ENCODE peak calls at places on chromosomes 3 and 15, in ten cellular contexts. One of them, this sample, is unnamed.

GRCh38 chr3:54304867-54305266 is 182.5 kb downstream of the CACNA2D3 start:
- DNase-seq in thoracic aorta: no peak
- DNase-seq in psoas muscle: no peak
- DNase-seq in heart right ventricle: no peak
- DNase-seq in bronchial epithelial cell: no peak
- DNase-seq in progenitor cell of endocrine pancreas: no peak
- DNase-seq in dorsolateral prefrontal cortex: no peak
- DNase-seq in BE2C: no peak
- DNase-seq in neural progenitor cell: no peak
- DNase-seq in GM12865: no peak
- DNase-seq in this sample: no peak

GRCh38 chr3:134250717-134251220 is at the start of gene RYK:
- DNase-seq in BE2C: peak; percentile 89
- DNase-seq in heart right ventricle: peak; percentile 74
- DNase-seq in psoas muscle: peak; percentile 90
- DNase-seq in bronchial epithelial cell: peak; percentile 50
- DNase-seq in neural progenitor cell: peak; percentile 91
- DNase-seq in progenitor cell of endocrine pancreas: peak; percentile 80
- DNase-seq in GM12865: peak; percentile 83
- DNase-seq in thoracic aorta: peak; percentile 17
- DNase-seq in dorsolateral prefrontal cortex: peak; percentile 76
- DNase-seq in this sample: peak; percentile 70

GRCh38 chr3:23406576-23406975 is 203.4 kb downstream of the UBE2E2 start:
- DNase-seq in neural progenitor cell: no peak
- DNase-seq in heart right ventricle: no peak
- DNase-seq in bronchial epithelial cell: peak; percentile 42
- DNase-seq in BE2C: no peak
- DNase-seq in dorsolateral prefrontal cortex: no peak
- DNase-seq in GM12865: no peak
- DNase-seq in psoas muscle: no peak
- DNase-seq in thoracic aorta: no peak
- DNase-seq in progenitor cell of endocrine pancreas: no peak
- DNase-seq in this sample: no peak

GRCh38 chr3:142888099-142888483 is 792 bp downstream of the PCOLCE2 start:
- DNase-seq in thoracic aorta: no peak
- DNase-seq in neural progenitor cell: no peak
- DNase-seq in BE2C: peak; percentile 86
- DNase-seq in dorsolateral prefrontal cortex: no peak
- DNase-seq in heart right ventricle: peak; percentile 44
- DNase-seq in bronchial epithelial cell: peak; percentile 6
- DNase-seq in progenitor cell of endocrine pancreas: no peak
- DNase-seq in GM12865: no peak
- DNase-seq in psoas muscle: peak; percentile 56
- DNase-seq in this sample: no peak

GRCh38 chr3:27472166-27472565 is 12.0 kb downstream of the SLC4A7 start:
- DNase-seq in bronchial epithelial cell: no peak
- DNase-seq in neural progenitor cell: no peak
- DNase-seq in BE2C: no peak
- DNase-seq in GM12865: no peak
- DNase-seq in psoas muscle: no peak
- DNase-seq in thoracic aorta: no peak
- DNase-seq in heart right ventricle: no peak
- DNase-seq in dorsolateral prefrontal cortex: no peak
- DNase-seq in progenitor cell of endocrine pancreas: no peak
- DNase-seq in this sample: no peak

GRCh38 chr3:171192176-171192854 is 165.8 kb upstream of the SLC2A2 start:
- DNase-seq in GM12865: no peak
- DNase-seq in dorsolateral prefrontal cortex: no peak
- DNase-seq in thoracic aorta: no peak
- DNase-seq in neural progenitor cell: no peak
- DNase-seq in bronchial epithelial cell: peak; percentile 71
- DNase-seq in heart right ventricle: no peak
- DNase-seq in psoas muscle: no peak
- DNase-seq in progenitor cell of endocrine pancreas: no peak
- DNase-seq in BE2C: peak; percentile 55
- DNase-seq in this sample: no peak

GRCh38 chr3:129001101-129001816 is at the start of gene EFCC1:
- DNase-seq in psoas muscle: peak; percentile 85
- DNase-seq in BE2C: no peak
- DNase-seq in bronchial epithelial cell: no peak
- DNase-seq in thoracic aorta: no peak
- DNase-seq in GM12865: no peak
- DNase-seq in heart right ventricle: peak; percentile 87
- DNase-seq in dorsolateral prefrontal cortex: no peak
- DNase-seq in neural progenitor cell: peak; percentile 92
- DNase-seq in progenitor cell of endocrine pancreas: peak; percentile 40
- DNase-seq in this sample: no peak

GRCh38 chr15:75200765-75201608 is 695 bp upstream of the C15orf39 start:
- DNase-seq in progenitor cell of endocrine pancreas: peak; percentile 44
- DNase-seq in dorsolateral prefrontal cortex: no peak
- DNase-seq in GM12865: peak; percentile 85
- DNase-seq in BE2C: no peak
- DNase-seq in heart right ventricle: peak; percentile 28
- DNase-seq in psoas muscle: no peak
- DNase-seq in neural progenitor cell: peak; percentile 38
- DNase-seq in thoracic aorta: no peak
- DNase-seq in bronchial epithelial cell: peak; percentile 90
- DNase-seq in this sample: peak; percentile 56

GRCh38 chr15:90819850-90820249 is 48.5 kb upstream of the FURIN start:
- DNase-seq in thoracic aorta: no peak
- DNase-seq in progenitor cell of endocrine pancreas: no peak
- DNase-seq in dorsolateral prefrontal cortex: no peak
- DNase-seq in neural progenitor cell: no peak
- DNase-seq in heart right ventricle: no peak
- DNase-seq in BE2C: no peak
- DNase-seq in GM12865: no peak
- DNase-seq in psoas muscle: no peak
- DNase-seq in bronchial epithelial cell: no peak
- DNase-seq in this sample: no peak

GRCh38 chr15:41984622-41985021 is 12.3 kb upstream of the EHD4 start:
- DNase-seq in BE2C: no peak
- DNase-seq in dorsolateral prefrontal cortex: no peak
- DNase-seq in neural progenitor cell: no peak
- DNase-seq in thoracic aorta: no peak
- DNase-seq in progenitor cell of endocrine pancreas: no peak
- DNase-seq in bronchial epithelial cell: no peak
- DNase-seq in heart right ventricle: no peak
- DNase-seq in GM12865: no peak
- DNase-seq in psoas muscle: peak; percentile 6
- DNase-seq in this sample: no peak

GRCh38 chr3:40588406-40588805 is 63.6 kb downstream of the ZNF621 start:
- DNase-seq in BE2C: no peak
- DNase-seq in GM12865: peak; percentile 18
- DNase-seq in progenitor cell of endocrine pancreas: no peak
- DNase-seq in thoracic aorta: no peak
- DNase-seq in dorsolateral prefrontal cortex: no peak
- DNase-seq in heart right ventricle: no peak
- DNase-seq in neural progenitor cell: peak; percentile 7
- DNase-seq in psoas muscle: no peak
- DNase-seq in bronchial epithelial cell: peak; percentile 48
- DNase-seq in this sample: no peak

GRCh38 chr3:79985866-79986265 is 218.1 kb upstream of the ROBO1 start:
- DNase-seq in BE2C: no peak
- DNase-seq in progenitor cell of endocrine pancreas: no peak
- DNase-seq in heart right ventricle: no peak
- DNase-seq in bronchial epithelial cell: no peak
- DNase-seq in GM12865: no peak
- DNase-seq in psoas muscle: no peak
- DNase-seq in dorsolateral prefrontal cortex: no peak
- DNase-seq in neural progenitor cell: no peak
- DNase-seq in thoracic aorta: no peak
- DNase-seq in this sample: no peak

DNA sequence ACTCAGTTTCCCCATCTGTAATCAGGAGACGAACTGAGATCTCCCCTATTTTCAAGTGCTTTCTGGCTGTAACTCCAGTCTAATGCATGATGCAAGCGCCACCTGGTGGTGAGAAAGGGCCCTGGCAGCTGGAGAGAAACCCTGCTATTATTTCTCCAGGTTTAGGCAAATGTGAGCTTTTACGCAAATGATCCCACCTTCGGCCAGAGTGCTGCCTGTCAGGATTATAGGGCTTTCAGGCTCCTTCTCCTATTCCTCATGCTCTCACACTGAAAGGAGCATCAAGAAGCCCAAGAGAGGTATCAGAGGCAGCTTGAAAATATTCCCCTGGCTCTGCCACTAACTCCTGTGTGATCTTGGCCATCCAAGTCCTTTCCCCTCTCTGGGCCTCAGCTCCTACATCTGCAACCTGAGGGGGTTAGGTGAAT is 93.9 kb upstream of the RASGRF1 start:
- DNase-seq in thoracic aorta: peak; percentile 27
- DNase-seq in dorsolateral prefrontal cortex: peak; percentile 86
- DNase-seq in bronchial epithelial cell: peak; percentile 37
- DNase-seq in heart right ventricle: peak; percentile 75
- DNase-seq in GM12865: peak; percentile 74
- DNase-seq in psoas muscle: peak; percentile 81
- DNase-seq in progenitor cell of endocrine pancreas: peak; percentile 60
- DNase-seq in BE2C: peak; percentile 78
- DNase-seq in neural progenitor cell: peak; percentile 89
- DNase-seq in this sample: peak; percentile 68
- TF ChIP-seq CTCF in thoracic aorta: peak; percentile 96
- TF ChIP-seq CTCF in dorsolateral prefrontal cortex: peak; percentile 97
- TF ChIP-seq CTCF in bronchial epithelial cell: peak; percentile 94
- TF ChIP-seq CTCF in heart right ventricle: peak; percentile 89
- TF ChIP-seq CTCF in GM12865: peak; percentile 95
- TF ChIP-seq CTCF in psoas muscle: peak; percentile 99
- TF ChIP-seq CTCF in progenitor cell of endocrine pancreas: peak; percentile 98
- TF ChIP-seq CTCF in BE2C: peak; percentile 99
- TF ChIP-seq CTCF in neural progenitor cell: peak; percentile 100
- TF ChIP-seq CTCF in this sample: peak; percentile 97

GRCh38 chr3:35524851-35525250 is 114.5 kb upstream of the ARPP21 start:
- DNase-seq in dorsolateral prefrontal cortex: no peak
- DNase-seq in progenitor cell of endocrine pancreas: no peak
- DNase-seq in bronchial epithelial cell: no peak
- DNase-seq in heart right ventricle: no peak
- DNase-seq in GM12865: no peak
- DNase-seq in neural progenitor cell: no peak
- DNase-seq in thoracic aorta: no peak
- DNase-seq in BE2C: no peak
- DNase-seq in psoas muscle: no peak
- DNase-seq in this sample: no peak

GRCh38 chr3:35523838-35524237 is 115.5 kb upstream of the ARPP21 start:
- DNase-seq in GM12865: no peak
- DNase-seq in thoracic aorta: no peak
- DNase-seq in progenitor cell of endocrine pancreas: no peak
- DNase-seq in heart right ventricle: no peak
- DNase-seq in psoas muscle: no peak
- DNase-seq in dorsolateral prefrontal cortex: no peak
- DNase-seq in neural progenitor cell: no peak
- DNase-seq in BE2C: no peak
- DNase-seq in bronchial epithelial cell: peak; percentile 4
- DNase-seq in this sample: no peak

GRCh38 chr3:35528728-35529127 is 110.6 kb upstream of the ARPP21 start:
- DNase-seq in psoas muscle: no peak
- DNase-seq in dorsolateral prefrontal cortex: no peak
- DNase-seq in thoracic aorta: no peak
- DNase-seq in BE2C: no peak
- DNase-seq in neural progenitor cell: no peak
- DNase-seq in heart right ventricle: no peak
- DNase-seq in progenitor cell of endocrine pancreas: no peak
- DNase-seq in GM12865: no peak
- DNase-seq in bronchial epithelial cell: no peak
- DNase-seq in this sample: peak; percentile 80

GRCh38 chr3:35529337-35529736 is 110.0 kb upstream of the ARPP21 start:
- DNase-seq in heart right ventricle: no peak
- DNase-seq in BE2C: no peak
- DNase-seq in neural progenitor cell: no peak
- DNase-seq in progenitor cell of endocrine pancreas: no peak
- DNase-seq in thoracic aorta: no peak
- DNase-seq in GM12865: no peak
- DNase-seq in bronchial epithelial cell: no peak
- DNase-seq in psoas muscle: no peak
- DNase-seq in dorsolateral prefrontal cortex: no peak
- DNase-seq in this sample: no peak
- TF ChIP-seq CTCF in heart right ventricle: no peak
- TF ChIP-seq CTCF in BE2C: no peak
- TF ChIP-seq CTCF in neural progenitor cell: no peak
- TF ChIP-seq CTCF in progenitor cell of endocrine pancreas: no peak
- TF ChIP-seq CTCF in thoracic aorta: no peak
- TF ChIP-seq CTCF in GM12865: no peak
- TF ChIP-seq CTCF in bronchial epithelial cell: no peak
- TF ChIP-seq CTCF in psoas muscle: no peak
- TF ChIP-seq CTCF in dorsolateral prefrontal cortex: no peak
- TF ChIP-seq CTCF in this sample: no peak

GRCh38 chr3:158773845-158774542 is 27.9 kb upstream of the MFSD1 start:
- DNase-seq in progenitor cell of endocrine pancreas: no peak
- DNase-seq in thoracic aorta: no peak
- DNase-seq in heart right ventricle: no peak
- DNase-seq in bronchial epithelial cell: no peak
- DNase-seq in neural progenitor cell: no peak
- DNase-seq in GM12865: no peak
- DNase-seq in BE2C: no peak
- DNase-seq in psoas muscle: no peak
- DNase-seq in dorsolateral prefrontal cortex: no peak
- DNase-seq in this sample: no peak
- TF ChIP-seq CTCF in progenitor cell of endocrine pancreas: no peak
- TF ChIP-seq CTCF in thoracic aorta: no peak
- TF ChIP-seq CTCF in heart right ventricle: no peak
- TF ChIP-seq CTCF in bronchial epithelial cell: no peak
- TF ChIP-seq CTCF in neural progenitor cell: no peak
- TF ChIP-seq CTCF in GM12865: no peak
- TF ChIP-seq CTCF in BE2C: no peak
- TF ChIP-seq CTCF in psoas muscle: no peak
- TF ChIP-seq CTCF in dorsolateral prefrontal cortex: no peak
- TF ChIP-seq CTCF in this sample: peak; percentile 11

DNA sequence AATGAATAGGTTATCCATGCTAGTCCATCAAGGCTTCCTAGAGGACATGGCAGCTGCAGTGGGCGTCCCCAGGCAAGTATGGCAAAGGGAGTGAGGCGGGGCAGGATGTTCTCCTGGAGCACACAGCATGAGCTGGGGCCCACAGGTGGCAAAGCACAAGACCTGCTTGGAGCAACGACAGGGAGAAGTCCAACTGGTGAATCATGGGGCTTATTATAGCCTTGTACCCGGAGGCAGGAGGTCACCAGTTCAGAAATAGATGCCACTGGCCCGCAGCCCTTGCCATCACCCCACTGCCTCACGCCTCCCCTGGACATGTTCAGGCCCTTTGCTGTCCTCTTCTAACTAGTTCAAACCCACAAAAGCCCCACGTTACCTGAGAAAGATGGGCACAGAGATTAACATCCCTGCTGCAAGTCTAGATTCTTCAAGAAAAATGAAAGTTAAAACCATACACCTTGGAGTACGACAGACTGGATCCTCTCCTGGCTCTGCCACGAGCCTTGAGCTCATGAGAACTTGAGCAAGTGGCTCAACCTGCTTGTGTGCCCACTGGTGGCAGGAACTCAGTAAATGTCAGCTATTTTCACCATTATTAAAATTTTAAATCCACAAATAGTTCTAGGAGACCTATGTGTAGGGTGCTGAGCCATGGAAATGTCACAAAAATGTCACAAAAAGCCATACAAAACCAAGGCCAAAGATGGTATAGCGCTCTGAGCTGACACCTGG is 1.8 kb upstream of the SRGAP3 start:
- DNase-seq in neural progenitor cell: no peak
- DNase-seq in bronchial epithelial cell: peak; percentile 32
- DNase-seq in heart right ventricle: peak; percentile 77
- DNase-seq in GM12865: no peak
- DNase-seq in dorsolateral prefrontal cortex: no peak
- DNase-seq in psoas muscle: peak; percentile 91
- DNase-seq in thoracic aorta: no peak
- DNase-seq in progenitor cell of endocrine pancreas: no peak
- DNase-seq in BE2C: no peak
- DNase-seq in this sample: no peak
- TF ChIP-seq CTCF in neural progenitor cell: no peak
- TF ChIP-seq CTCF in bronchial epithelial cell: peak; percentile 20
- TF ChIP-seq CTCF in heart right ventricle: no peak
- TF ChIP-seq CTCF in GM12865: no peak
- TF ChIP-seq CTCF in dorsolateral prefrontal cortex: no peak
- TF ChIP-seq CTCF in psoas muscle: peak; percentile 31
- TF ChIP-seq CTCF in thoracic aorta: no peak
- TF ChIP-seq CTCF in progenitor cell of endocrine pancreas: no peak
- TF ChIP-seq CTCF in BE2C: no peak
- TF ChIP-seq CTCF in this sample: no peak